ENCODE peak calls at places on chromosomes 5 and 9, in four cellular contexts. O is mammary epithelial cell, B is heart right ventricle, G is AG09309. X is an unnamed sample.

GRCh38 chr5:128538249-128539037 is 398 bp upstream of the FBN2 start:
- DNase-seq in B (peak; percentile 81), G (peak; percentile 61), O (peak; percentile 80), X (peak; percentile 55)

GRCh38 chr9:69180670-69181069 is 6.6 kb downstream of the TJP2 start:
- DNase-seq in G (peak; percentile 92), O (peak; percentile 98), B (no peak), X (peak; percentile 93)

GRCh38 chr5:137617806-137618205 is 118.1 kb downstream of the KLHL3 start:
- DNase-seq in B (no peak), O (no peak), G (no peak), X (no peak)

GRCh38 chr9:93659044-93659836 is 82.9 kb downstream of the PHF2 start:
- DNase-seq in B (peak; percentile 4), O (no peak), G (no peak), X (no peak)

GRCh38 chr5:154647760-154648143 is 107.4 kb upstream of the LARP1 start:
- DNase-seq in G (no peak), B (no peak), O (no peak), X (no peak)

GRCh38 chr5:53397845-53398244 is 82.6 kb upstream of the FST start:
- DNase-seq in O (peak; percentile 85), G (peak; percentile 38), B (peak; percentile 45), X (no peak)

GRCh38 chr5:122907238-122907637 is 61.8 kb downstream of the SNX24 start:
- DNase-seq in O (peak; percentile 47), G (no peak), B (no peak), X (peak; percentile 4)

GRCh38 chr9:79565245-79565644 is 6.5 kb upstream of the TLE4 start:
- DNase-seq in O (peak; percentile 75), B (no peak), G (no peak), X (no peak)

GRCh38 chr5:52893105-52893504 is 96.0 kb upstream of the ITGA2 start:
- DNase-seq in G (peak; percentile 23), B (no peak), O (peak; percentile 36), X (no peak)

GRCh38 chr5:137344723-137345322 is 154.3 kb downstream of the SPOCK1 start:
- DNase-seq in B (no peak), O (peak; percentile 39), G (peak; percentile 24), X (no peak)

GRCh38 chr9:81032831-81033230 is 656.5 kb downstream of the TLE1 start:
- DNase-seq in O (peak; percentile 16), B (no peak), G (no peak), X (no peak)

GRCh38 chr5:136192526-136193395 is at the start of gene SMIM32:
- DNase-seq in B (no peak), G (no peak), O (no peak), X (no peak)

GRCh38 chr9:123684393-123685149 is 245.4 kb downstream of the DENND1A start:
- DNase-seq in O (peak; percentile 14), G (no peak), B (no peak), X (no peak)

GRCh38 chr9:103533318-103533717 is 538.2 kb downstream of the CYLC2 start:
- DNase-seq in B (no peak), O (no peak), G (no peak), X (no peak)

GRCh38 chr9:88678008-88678407 is 143.0 kb downstream of the NXNL2 start:
- DNase-seq in O (no peak), B (no peak), G (no peak), X (no peak)
- H3K4me3 ChIP-seq in O (no peak overlapping the region), B (no peak overlapping the region), G (no peak overlapping the region), X (no peak overlapping the region)

DNA sequence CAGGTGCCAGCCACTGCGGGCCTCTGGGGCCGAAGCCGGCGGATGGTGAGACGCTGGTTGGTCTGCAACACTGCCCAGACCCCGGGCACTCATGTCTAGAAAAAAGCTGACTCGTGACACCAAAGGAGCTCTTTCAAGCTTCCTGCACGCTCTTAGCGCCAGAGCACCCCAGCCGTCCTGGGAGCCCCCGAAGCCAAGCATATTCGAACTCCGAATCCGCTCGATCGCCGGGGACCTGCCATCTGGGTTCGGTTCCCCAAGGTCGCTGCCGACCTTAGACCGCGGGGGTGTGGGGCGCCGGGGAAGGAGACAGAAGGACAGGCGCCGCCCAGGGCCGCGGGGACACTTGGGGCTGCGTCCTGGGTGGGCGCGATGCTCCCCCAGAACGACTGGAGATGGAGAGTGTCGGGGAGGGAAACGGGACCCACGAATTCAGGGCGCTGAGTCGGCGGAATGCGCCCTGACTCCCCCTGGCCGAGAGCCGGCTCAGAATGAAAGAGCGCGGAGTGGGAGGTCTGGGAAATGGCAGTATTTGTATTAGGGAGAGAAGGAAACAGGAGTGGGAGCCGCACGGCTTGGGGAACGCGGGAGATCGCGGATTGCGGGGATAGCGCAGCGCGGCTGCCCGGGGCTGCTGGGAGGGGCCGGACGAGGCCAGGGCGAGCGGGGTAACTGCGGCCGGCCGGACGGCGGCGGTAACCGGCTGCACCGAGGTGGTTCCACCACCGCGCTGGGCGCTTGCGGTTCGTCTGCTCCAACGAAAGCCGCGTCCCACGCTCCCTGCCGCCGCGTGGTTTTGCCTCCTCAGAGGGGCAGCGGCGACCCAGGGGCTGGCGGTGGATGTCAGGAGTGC is 20.1 kb upstream of the MARCHF6 start:
- DNase-seq in G (no peak), O (no peak), B (peak; percentile 59), X (no peak)
- TF ChIP-seq CTCF in G (no peak), O (peak; percentile 20), B (peak; percentile 35), X (peak; percentile 23)

GRCh38 chr9:125805057-125805456 is 57.9 kb downstream of the PBX3 start:
- DNase-seq in G (peak; percentile 73), B (no peak), O (no peak), X (peak; percentile 59)

GRCh38 chr9:125807065-125807464 is 59.9 kb downstream of the PBX3 start:
- DNase-seq in B (no peak), O (peak; percentile 31), G (no peak), X (no peak)

GRCh38 chr9:125797857-125798399 is 50.8 kb downstream of the PBX3 start:
- DNase-seq in G (no peak), O (no peak), B (no peak), X (no peak)

DNA sequence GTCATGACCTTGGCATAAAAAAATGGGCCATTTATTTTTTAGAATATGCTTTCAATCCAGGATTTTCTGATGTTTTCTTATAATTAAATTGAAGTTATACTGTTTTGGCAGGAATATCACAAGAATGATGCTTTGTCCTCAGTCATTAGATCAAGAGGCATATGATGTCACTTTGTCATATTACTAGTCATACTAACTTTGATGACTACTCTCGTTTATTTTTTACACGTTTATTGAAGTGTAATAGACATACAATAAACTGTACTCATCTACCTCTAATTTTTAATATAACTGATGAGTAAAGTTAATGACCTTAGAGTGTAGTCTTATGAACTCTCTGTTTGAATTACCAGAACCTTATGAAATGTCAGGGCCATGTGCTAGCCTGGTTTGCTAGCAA is 56.4 kb downstream of the PBX3 start:
- DNase-seq in O (no peak), G (no peak), B (no peak), X (no peak)
- H3K4me3 ChIP-seq in O (no peak overlapping the region), G (no peak overlapping the region), B (no peak overlapping the region), X (no peak overlapping the region)

GRCh38 chr5:126369995-126370731 is 53.0 kb upstream of the GRAMD2B start:
- DNase-seq in B (no peak), G (no peak), O (no peak), X (no peak)
- TF ChIP-seq CTCF in B (peak; percentile 32), G (peak; percentile 29), O (peak; percentile 35), X (no peak)

GRCh38 chr5:144487761-144488160 is 317.1 kb downstream of the KCTD16 start:
- DNase-seq in G (no peak), B (no peak), O (no peak), X (no peak)
- H3K4me3 ChIP-seq in G (no peak overlapping the region), B (no peak overlapping the region), O (no peak overlapping the region), X (no peak overlapping the region)

GRCh38 chr5:151040211-151040747 is 19.9 kb downstream of the GPX3 start:
- DNase-seq in G (no peak), O (peak; percentile 82), B (no peak), X (no peak)
- TF ChIP-seq CTCF in G (no peak), O (no peak), B (no peak), X (no peak)

GRCh38 chr9:113653746-113654604 is 190.4 kb downstream of the RGS3 start:
- DNase-seq in G (no peak), O (no peak), B (no peak), X (no peak)

GRCh38 chr9:113652355-113653152 is 189.0 kb downstream of the RGS3 start:
- DNase-seq in G (no peak), O (peak; percentile 72), B (no peak), X (no peak)

GRCh38 chr9:113651896-113652295 is 188.4 kb downstream of the RGS3 start:
- DNase-seq in B (no peak), G (no peak), O (no peak), X (no peak)

GRCh38 chr9:113656771-113657670 is 193.5 kb downstream of the RGS3 start:
- DNase-seq in O (no peak), B (no peak), G (no peak), X (no peak)

GRCh38 chr9:113654605-113655193 is 191.2 kb downstream of the RGS3 start:
- DNase-seq in G (no peak), O (no peak), B (peak; percentile 68), X (no peak)
- H3K4me3 ChIP-seq in G (no peak overlapping the region), O (no peak overlapping the region), B (no peak overlapping the region), X (no peak overlapping the region)

GRCh38 chr9:137583957-137584356 is 5.2 kb upstream of the DPH7 start:
- DNase-seq in B (no peak), O (no peak), G (no peak), X (no peak)

GRCh38 chr9:137581361-137582285 is 2.9 kb upstream of the DPH7 start:
- DNase-seq in B (no peak), O (no peak), G (no peak), X (no peak)

GRCh38 chr9:137580958-137581331 is 2.2 kb upstream of the DPH7 start:
- DNase-seq in O (no peak), G (no peak), B (no peak), X (no peak)

GRCh38 chr9:137583347-137583746 is 4.6 kb upstream of the DPH7 start:
- DNase-seq in B (no peak), O (no peak), G (no peak), X (no peak)

DNA sequence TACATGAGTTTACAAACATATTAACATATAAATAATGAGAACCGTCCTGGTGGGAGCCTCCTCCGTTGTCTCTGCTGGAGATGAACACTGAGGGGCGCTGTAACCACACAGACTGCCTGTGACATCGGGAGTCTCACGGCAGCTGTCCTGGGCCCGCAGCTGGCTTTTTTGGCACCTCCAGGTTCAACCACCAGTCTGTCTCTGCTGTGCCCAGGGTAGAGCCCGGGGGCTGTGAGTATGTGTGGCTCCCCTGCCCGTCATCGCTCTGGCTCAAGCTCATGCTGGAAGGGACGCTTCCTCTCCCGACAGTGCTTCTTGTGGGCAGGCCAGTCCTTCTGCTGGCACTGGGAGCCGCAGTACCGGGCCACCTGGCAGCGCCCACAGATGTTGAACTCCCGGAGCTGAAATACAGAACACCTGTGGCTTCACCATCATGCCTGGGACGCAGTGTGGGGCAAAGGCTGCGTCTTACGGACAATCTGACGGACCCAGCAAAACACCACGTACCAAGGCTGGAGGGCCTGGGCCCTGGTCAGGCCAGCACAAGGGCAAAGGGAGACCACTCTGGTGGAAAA is 3.6 kb upstream of the DPH7 start:
- DNase-seq in O (no peak), G (no peak), B (no peak), X (no peak)
- TF ChIP-seq CTCF in O (peak; percentile 44), G (no peak), B (peak; percentile 39), X (no peak)

DNA sequence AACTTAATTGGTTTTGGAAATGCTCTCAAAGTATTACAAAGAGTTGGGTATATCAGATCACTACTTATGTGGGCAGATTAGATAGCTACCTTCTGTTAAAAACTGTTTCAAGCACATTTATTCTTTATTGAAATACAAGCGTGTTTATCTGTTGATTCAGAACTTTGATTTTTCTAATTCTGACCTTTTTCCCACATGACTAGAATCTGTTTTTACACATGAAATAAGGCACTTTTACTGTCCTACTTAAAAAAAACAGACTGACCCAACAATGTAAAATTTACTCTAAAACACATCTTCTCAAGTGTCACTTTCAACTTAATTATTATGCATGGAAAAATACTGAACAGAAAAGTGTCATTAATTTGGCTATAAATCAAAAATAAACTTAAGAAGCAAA is 4.8 kb downstream of the NR6A1 start:
- DNase-seq in O (no peak), G (no peak), B (no peak), X (no peak)
- H3K4me3 ChIP-seq in O (no peak overlapping the region), G (no peak overlapping the region), B (no peak overlapping the region), X (no peak overlapping the region)

X was measured in AG04449.